ENCODE peak calls at places on chromosomes 16 and 17, in four cellular contexts. I is Calu3; U is stimulated activated naive CD8-positive, alpha-beta T cell treated with anti-CD3 and anti-CD28 coated beads, Interleukin-15, Interleukin-2, amounts not matched to agents 100 U/mL and 50 U/mL, for 24 hours; D is stimulated activated CD8-positive, alpha-beta memory T cell treated with anti-CD3 and anti-CD28 coated beads, Interleukin-2, amount 100 ng/mL, for 1 hour. N is an unnamed sample.

GRCh38 chr16:74743045-74743667 is 31.5 kb downstream of the FA2H start:
- DNase-seq in D (no peak), U (no peak), I (no peak), N (no peak)

GRCh38 chr17:17497845-17498520 is 1.8 kb upstream of the RASD1 start:
- DNase-seq in U (no peak), I (no peak), D (no peak), N (no peak)

GRCh38 chr17:19313746-19314651 is 48.5 kb downstream of the B9D1 start:
- DNase-seq in U (no peak), D (no peak), I (no peak), N (no peak)

GRCh38 chr17:12421646-12422306 is 243.9 kb upstream of the MYOCD start:
- DNase-seq in I (no peak), U (no peak), D (no peak), N (no peak)

GRCh38 chr17:73695035-73695738 is 50.9 kb upstream of the SDK2 start:
- DNase-seq in D (no peak), I (no peak), U (no peak), N (no peak)

GRCh38 chr17:13462673-13463124 is 139.0 kb downstream of the HS3ST3A1 start:
- DNase-seq in I (no peak), D (no peak), U (no peak), N (no peak)

GRCh38 chr17:41267711-41268110 is 2.5 kb downstream of the KRTAP9-6 start:
- DNase-seq in I (no peak), D (no peak), U (no peak), N (no peak)

GRCh38 chr16:86499889-86500707 is 10.2 kb upstream of the FOXF1 start:
- DNase-seq in U (no peak), I (no peak), D (no peak), N (no peak)

GRCh38 chr16:3681206-3681605 is 26.7 kb downstream of the DNASE1 start:
- DNase-seq in D (no peak), U (no peak), I (no peak), N (no peak)

GRCh38 chr17:73533801-73534574 is 110.3 kb downstream of the SDK2 start:
- DNase-seq in D (no peak), I (no peak), U (no peak), N (no peak)

GRCh38 chr17:57576744-57577143 is 168.4 kb downstream of the CCDC182 start:
- DNase-seq in D (no peak), I (no peak), U (no peak), N (no peak)

GRCh38 chr17:39141915-39142664 is 9.3 kb downstream of the PLXDC1 start:
- DNase-seq in I (no peak), D (no peak), U (no peak), N (no peak)

GRCh38 chr17:82016061-82016874 is 6.4 kb downstream of the CENPX start:
- DNase-seq in D (no peak), U (no peak), I (no peak), N (no peak)

GRCh38 chr17:13977837-13978236 is 91.5 kb upstream of the COX10 start:
- DNase-seq in I (no peak), U (no peak), D (no peak), N (no peak)

GRCh38 chr17:15341966-15342365 is 569 bp upstream of the TEKT3 start:
- DNase-seq in I (no peak), U (no peak), D (no peak), N (no peak)

GRCh38 chr17:2710804-2711607 is 558 bp downstream of the CLUH start:
- DNase-seq in U (peak), D (no peak), I (peak), N (no peak)

GRCh38 chr17:42025191-42025579 is 5.3 kb downstream of the NKIRAS2 start:
- DNase-seq in I (no peak), D (no peak), U (no peak), N (no peak)

N was measured in NCI-H1048.